ENCODE peak calls at places on chromosomes 13 and 19, in seven cellular contexts. B is heart right ventricle; V is psoas muscle; O is CD8-positive, alpha-beta T cell; M is pancreas; Q is foreskin keratinocyte; K is A549. P is an unnamed sample.

GRCh38 chr19:24062222-24062621 is 24.8 kb upstream of the ZNF254 start:
- ATAC-seq in M (no peak), O (no peak), K (no peak), B (no peak), Q (peak; percentile 33), V (no peak), P (no peak)

GRCh38 chr13:113129921-113130750 is 7.5 kb downstream of the F10 start:
- ATAC-seq in O (peak; percentile 56), B (peak; percentile 86), V (no peak), K (no peak), Q (peak; percentile 59), M (peak; percentile 34), P (no peak)

GRCh38 chr13:46748300-46748699 is 48.7 kb downstream of the ESD start:
- ATAC-seq in Q (no peak), B (no peak), M (no peak), K (no peak), O (no peak), V (no peak), P (no peak)

GRCh38 chr13:40470665-40471064 is 195.8 kb downstream of the FOXO1 start:
- ATAC-seq in V (peak; percentile 98), Q (no peak), M (peak; percentile 21), O (no peak), B (peak; percentile 84), K (no peak), P (peak; percentile 86)

GRCh38 chr19:38210458-38210987 is 13.5 kb downstream of the DPF1 start:
- ATAC-seq in K (no peak), Q (no peak), B (peak; percentile 69), M (peak; percentile 50), V (peak; percentile 58), O (no peak), P (no peak)

GRCh38 chr19:42469311-42470239 is 26.8 kb upstream of the CXCL17 start:
- ATAC-seq in O (no peak), M (no peak), Q (no peak), V (no peak), B (no peak), K (no peak), P (no peak)

GRCh38 chr13:26563713-26564112 is 6.2 kb downstream of the WASF3 start:
- ATAC-seq in V (no peak), K (no peak), Q (no peak), M (no peak), O (no peak), B (no peak), P (no peak)

GRCh38 chr19:29785955-29786589 is 25.7 kb upstream of the CCNE1 start:
- ATAC-seq in O (no peak), V (no peak), M (no peak), K (peak; percentile 50), Q (peak; percentile 18), B (no peak), P (no peak)

GRCh38 chr13:31904941-31905824 is 126.4 kb upstream of the FRY start:
- ATAC-seq in K (no peak), M (no peak), V (no peak), B (no peak), Q (no peak), O (no peak), P (no peak)

GRCh38 chr19:55253842-55254624 is 4.8 kb downstream of the PPP6R1 start:
- ATAC-seq in V (no peak), M (no peak), Q (no peak), O (peak; percentile 53), K (no peak), B (no peak), P (no peak)

GRCh38 chr13:91326156-91326555 is 21.3 kb upstream of the MIR17HG start:
- ATAC-seq in V (no peak), O (no peak), B (no peak), Q (no peak), M (no peak), K (no peak), P (no peak)

GRCh38 chr13:96967248-96967745 is 27.0 kb downstream of the OXGR1 start:
- ATAC-seq in M (no peak), V (no peak), O (no peak), K (no peak), Q (no peak), B (no peak), P (no peak)

GRCh38 chr13:40069173-40070044 is 413.9 kb downstream of the COG6 start:
- ATAC-seq in Q (peak; percentile 51), O (peak; percentile 96), V (peak; percentile 98), K (peak; percentile 78), M (peak; percentile 94), B (peak; percentile 90), P (peak; percentile 84)

GRCh38 chr19:50667759-50668231 is 18.6 kb downstream of the C19orf81 start:
- ATAC-seq in K (no peak), B (no peak), M (no peak), O (no peak), V (no peak), Q (no peak), P (no peak)

GRCh38 chr19:43504426-43505185 is at the start of gene PHLDB3:
- ATAC-seq in M (peak; percentile 64), B (peak; percentile 31), Q (peak; percentile 33), V (peak; percentile 59), O (peak; percentile 33), K (peak; percentile 68), P (peak; percentile 60)

GRCh38 chr19:53183146-53183545 is 10.0 kb downstream of the ZNF665 start:
- ATAC-seq in K (no peak), M (no peak), O (no peak), Q (no peak), B (no peak), V (no peak), P (no peak)

GRCh38 chr13:39955560-39955959 is 300.1 kb downstream of the COG6 start:
- ATAC-seq in Q (no peak), K (no peak), B (no peak), O (no peak), V (no peak), M (no peak), P (no peak)

GRCh38 chr13:110845520-110845919 is 69.3 kb downstream of the ANKRD10 start:
- ATAC-seq in V (no peak), Q (no peak), K (no peak), M (no peak), B (no peak), O (no peak), P (no peak)

GRCh38 chr19:40663712-40664692 is 26.4 kb downstream of the NUMBL start:
- ATAC-seq in V (peak; percentile 13), M (no peak), K (peak; percentile 28), B (no peak), O (peak; percentile 12), Q (no peak), P (peak; percentile 8)

DNA sequence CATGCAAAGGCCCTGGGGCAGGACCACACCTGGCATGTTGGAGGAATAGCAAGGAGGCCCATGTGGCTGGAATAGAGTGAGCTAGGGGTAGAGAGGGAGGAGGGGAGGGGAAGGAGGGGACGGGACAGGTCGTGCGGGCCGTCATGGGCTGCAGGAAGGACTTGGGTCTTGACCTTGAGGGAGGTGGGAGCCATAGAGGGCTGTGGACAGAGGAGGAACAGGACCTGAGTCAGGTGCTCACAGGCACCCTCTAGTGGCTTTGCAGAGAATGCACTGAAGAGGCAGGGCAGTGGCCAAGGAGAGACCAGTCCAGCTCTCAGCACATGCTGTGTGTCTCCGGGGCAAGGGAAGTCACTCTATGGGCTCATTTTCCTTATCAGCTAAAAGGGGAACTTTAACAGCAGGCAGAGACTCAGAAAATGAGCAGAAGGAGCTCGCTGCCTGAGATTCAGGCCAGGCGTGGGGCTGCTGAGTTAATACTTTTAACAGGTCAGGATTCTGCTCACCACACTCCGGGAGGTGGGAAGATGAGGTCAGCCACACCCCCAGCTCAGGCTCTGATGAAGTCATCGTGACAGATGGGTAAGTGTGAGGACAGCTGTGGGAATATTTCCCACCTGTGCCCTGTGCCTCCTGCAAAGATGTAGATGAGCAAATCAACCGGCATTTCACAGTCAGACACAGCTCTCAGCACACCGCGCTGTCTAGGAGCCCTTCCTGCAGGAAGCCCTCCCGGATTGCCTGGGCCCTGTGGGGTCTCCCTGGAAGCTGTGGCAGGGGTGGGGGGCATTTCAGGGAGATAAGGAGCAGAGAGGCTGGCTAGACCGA is 6.0 kb upstream of the TNFAIP8L1 start:
- ATAC-seq in V (peak; percentile 64), O (no peak), M (peak; percentile 82), Q (peak; percentile 72), K (peak; percentile 86), B (peak; percentile 47), P (peak; percentile 63)
- H3K27ac ChIP-seq in V (peak overlapping the region; percentile 56), O (no peak overlapping the region), M (no peak overlapping the region), Q (peak overlapping the region; percentile 35), K (no peak overlapping the region), B (no peak overlapping the region), P (no peak overlapping the region)

GRCh38 chr19:10660346-10660745 is 6.2 kb downstream of the ILF3 start:
- ATAC-seq in M (no peak), Q (peak; percentile 29), V (no peak), B (no peak), O (no peak), K (no peak), P (no peak)
- H3K27ac ChIP-seq in M (no peak overlapping the region), Q (no peak overlapping the region), V (no peak overlapping the region), B (no peak overlapping the region), O (no peak overlapping the region), K (no peak overlapping the region), P (no peak overlapping the region)

GRCh38 chr19:36203293-36203692 is 11.2 kb downstream of the ZNF565 start:
- ATAC-seq in O (no peak), B (no peak), V (no peak), Q (no peak), M (no peak), K (no peak), P (no peak)

GRCh38 chr19:36196249-36196648 is 18.2 kb downstream of the ZNF565 start:
- ATAC-seq in O (no peak), K (no peak), B (no peak), V (no peak), M (no peak), Q (no peak), P (no peak)

GRCh38 chr19:36201684-36202083 is 12.8 kb downstream of the ZNF565 start:
- ATAC-seq in V (no peak), Q (no peak), B (no peak), M (no peak), K (no peak), O (no peak), P (no peak)

GRCh38 chr19:36198116-36198515 is 16.3 kb downstream of the ZNF565 start:
- ATAC-seq in M (no peak), O (no peak), V (no peak), B (no peak), Q (no peak), K (no peak), P (no peak)
- H3K27ac ChIP-seq in M (no peak overlapping the region), O (no peak overlapping the region), V (no peak overlapping the region), B (no peak overlapping the region), Q (no peak overlapping the region), K (no peak overlapping the region), P (no peak overlapping the region)

GRCh38 chr19:17803264-17803896 is 8.4 kb downstream of the B3GNT3 start:
- ATAC-seq in M (no peak), B (no peak), K (no peak), V (no peak), O (peak; percentile 48), Q (no peak), P (no peak)
- H3K27ac ChIP-seq in M (no peak overlapping the region), B (no peak overlapping the region), K (no peak overlapping the region), V (no peak overlapping the region), O (no peak overlapping the region), Q (no peak overlapping the region), P (no peak overlapping the region)

P was measured in gastroesophageal sphincter.